ENCODE peak calls at places on chromosomes 7 and 10, in nine cellular contexts. G, M, J, V, U, H, Q, W and B are unnamed samples.

GRCh38 chr7:1227814-1228534 is 4.7 kb upstream of the UNCX start:
- DNase-seq in G (no peak), M (no peak), J (no peak), V (no peak), U (no peak), H (no peak), Q (no peak), W (peak; percentile 57), B (no peak)

GRCh38 chr10:107969936-107970335 is 805.4 kb upstream of the SORCS1 start:
- DNase-seq in G (no peak), M (no peak), J (no peak), V (no peak), U (no peak), H (no peak), Q (no peak), W (no peak), B (no peak)

GRCh38 chr10:119449760-119450461 is 92.6 kb downstream of the RGS10 start:
- DNase-seq in G (peak; percentile 83), M (no peak), J (peak; percentile 70), V (no peak), U (no peak), H (no peak), Q (no peak), W (no peak), B (no peak)

GRCh38 chr10:16777473-16778370 is 39.5 kb downstream of the RSU1 start:
- DNase-seq in G (no peak), M (peak; percentile 53), J (peak; percentile 39), V (no peak), U (peak; percentile 50), H (no peak), Q (peak; percentile 70), W (no peak), B (no peak)

GRCh38 chr10:11849908-11850307 is 26.8 kb downstream of the PROSER2 start:
- DNase-seq in G (no peak), M (no peak), J (no peak), V (peak; percentile 17), U (no peak), H (no peak), Q (no peak), W (no peak), B (no peak)

GRCh38 chr7:12584940-12585339 is 14.4 kb downstream of the SCIN start:
- DNase-seq in G (no peak), M (no peak), J (no peak), V (peak; percentile 21), U (no peak), H (no peak), Q (peak; percentile 53), W (no peak), B (no peak)

GRCh38 chr10:124998624-124999291 is 56.8 kb downstream of the ZRANB1 start:
- DNase-seq in G (peak; percentile 61), M (no peak), J (peak; percentile 14), V (peak; percentile 6), U (no peak), H (no peak), Q (no peak), W (no peak), B (no peak)

GRCh38 chr10:62527019-62527827 is 153.1 kb downstream of the ZNF365 start:
- DNase-seq in G (no peak), M (no peak), J (no peak), V (peak; percentile 9), U (no peak), H (no peak), Q (no peak), W (no peak), B (no peak)

DNA sequence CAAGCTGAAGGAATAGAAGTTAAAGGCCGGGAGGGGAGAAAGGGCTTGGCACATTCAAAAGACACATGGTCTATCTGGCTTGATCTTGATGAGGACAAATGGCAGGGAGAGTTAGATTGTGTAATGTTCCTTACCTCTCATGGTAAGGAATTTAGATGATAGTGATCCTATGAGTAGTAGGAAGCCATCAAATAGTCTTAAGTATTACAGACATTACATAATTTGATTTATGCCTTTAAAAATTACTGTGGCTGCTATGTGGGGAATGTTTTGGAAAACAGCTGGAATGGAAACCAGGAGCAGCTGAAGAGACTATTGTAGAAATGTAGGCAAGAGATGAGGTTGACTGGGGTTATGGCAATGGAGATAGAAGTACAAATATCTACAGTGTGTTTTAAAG is 351.3 kb upstream of the BMPER start:
- DNase-seq in G (no peak), M (no peak), J (no peak), V (no peak), U (no peak), H (no peak), Q (no peak), W (no peak), B (no peak)
- TF ChIP-seq EP300 in G (no peak), M (no peak), J (no peak), V (no peak), U (no peak), H (no peak), Q (no peak), W (no peak), B (no peak)

DNA sequence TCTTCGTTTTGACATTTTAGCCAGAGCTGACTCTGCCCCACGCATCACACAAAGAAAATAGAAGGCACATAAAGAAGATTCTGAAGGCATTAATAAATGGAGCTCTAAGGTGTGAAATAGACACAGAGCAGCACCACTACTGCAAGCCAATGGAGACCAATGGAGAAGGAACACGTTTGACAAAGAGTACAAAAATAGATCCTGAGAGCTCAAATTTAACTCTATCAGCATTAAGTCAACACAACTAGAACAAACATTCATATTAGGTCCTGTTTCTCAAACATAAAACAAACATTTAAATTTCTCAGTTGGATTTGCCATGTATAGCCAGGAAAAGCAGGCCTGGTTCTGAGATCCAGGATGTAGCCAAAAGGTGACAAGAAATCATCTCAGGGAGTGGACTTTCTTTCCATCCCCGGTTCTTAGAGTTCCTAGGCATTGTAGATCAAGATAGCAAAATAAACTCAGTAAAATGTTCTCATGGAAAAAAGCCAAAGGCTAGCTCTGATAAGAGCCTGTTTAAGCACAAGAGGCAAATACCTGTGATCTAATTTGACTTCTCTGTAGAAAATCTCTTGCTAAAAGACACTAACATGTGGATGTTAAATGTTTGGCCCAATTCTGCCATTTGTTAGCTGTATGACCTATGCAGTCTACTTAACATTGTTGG is 174.2 kb upstream of the VIPR2 start:
- DNase-seq in G (no peak), M (no peak), J (no peak), V (no peak), U (no peak), H (no peak), Q (no peak), W (no peak), B (no peak)
- TF ChIP-seq POLR2A in G (no peak), M (no peak), J (no peak), V (no peak), U (no peak), H (no peak), Q (no peak), W (no peak), B (no peak)

GRCh38 chr7:82406937-82407336 is 36.6 kb downstream of the CACNA2D1 start:
- DNase-seq in G (no peak), M (no peak), J (no peak), V (no peak), U (no peak), H (no peak), Q (no peak), W (no peak), B (no peak)

GRCh38 chr7:82405291-82405690 is 38.3 kb downstream of the CACNA2D1 start:
- DNase-seq in G (no peak), M (no peak), J (no peak), V (no peak), U (no peak), H (no peak), Q (no peak), W (no peak), B (no peak)

GRCh38 chr7:82411732-82412131 is 31.8 kb downstream of the CACNA2D1 start:
- DNase-seq in G (no peak), M (no peak), J (no peak), V (no peak), U (no peak), H (no peak), Q (no peak), W (no peak), B (no peak)

GRCh38 chr7:82413237-82413636 is 30.3 kb downstream of the CACNA2D1 start:
- DNase-seq in G (no peak), M (no peak), J (no peak), V (no peak), U (no peak), H (no peak), Q (no peak), W (no peak), B (no peak)

DNA sequence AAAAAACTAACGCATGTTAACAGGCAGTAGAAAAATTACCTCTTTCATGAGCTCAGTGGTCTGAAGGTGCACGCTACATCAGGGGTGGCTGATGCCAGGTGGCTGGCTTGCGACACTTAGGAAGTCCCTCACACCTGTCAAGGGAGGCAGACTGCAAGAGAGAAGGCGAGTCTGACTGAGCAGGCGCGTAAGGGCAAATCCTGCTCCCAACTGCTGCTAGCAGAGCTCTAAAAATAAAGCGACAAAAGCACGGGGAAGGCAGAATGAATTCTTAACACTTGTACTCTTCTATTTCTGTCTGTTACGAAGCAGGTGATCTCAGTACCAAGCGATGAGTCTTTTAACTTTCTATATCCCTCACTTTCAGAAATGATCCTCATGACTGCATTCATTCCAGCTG is 33.1 kb downstream of the CACNA2D1 start:
- DNase-seq in G (no peak), M (no peak), J (no peak), V (no peak), U (no peak), H (no peak), Q (no peak), W (no peak), B (no peak)
- TF ChIP-seq EP300 in G (no peak), M (no peak), J (no peak), V (no peak), U (no peak), H (no peak), Q (no peak), W (no peak), B (no peak)

GRCh38 chr7:216360-217300 is 24.3 kb downstream of the FAM20C start:
- DNase-seq in G (no peak), M (no peak), J (no peak), V (no peak), U (no peak), H (no peak), Q (no peak), W (no peak), B (no peak)

GRCh38 chr7:218896-219580 is 26.7 kb downstream of the FAM20C start:
- DNase-seq in G (no peak), M (no peak), J (no peak), V (no peak), U (no peak), H (no peak), Q (no peak), W (no peak), B (no peak)

GRCh38 chr7:217781-218180 is 25.4 kb downstream of the FAM20C start:
- DNase-seq in G (no peak), M (no peak), J (no peak), V (no peak), U (no peak), H (no peak), Q (no peak), W (no peak), B (no peak)

GRCh38 chr7:219581-220150 is 27.3 kb downstream of the FAM20C start:
- DNase-seq in G (no peak), M (no peak), J (no peak), V (no peak), U (peak; percentile 90), H (peak; percentile 59), Q (no peak), W (no peak), B (peak; percentile 74)

DNA sequence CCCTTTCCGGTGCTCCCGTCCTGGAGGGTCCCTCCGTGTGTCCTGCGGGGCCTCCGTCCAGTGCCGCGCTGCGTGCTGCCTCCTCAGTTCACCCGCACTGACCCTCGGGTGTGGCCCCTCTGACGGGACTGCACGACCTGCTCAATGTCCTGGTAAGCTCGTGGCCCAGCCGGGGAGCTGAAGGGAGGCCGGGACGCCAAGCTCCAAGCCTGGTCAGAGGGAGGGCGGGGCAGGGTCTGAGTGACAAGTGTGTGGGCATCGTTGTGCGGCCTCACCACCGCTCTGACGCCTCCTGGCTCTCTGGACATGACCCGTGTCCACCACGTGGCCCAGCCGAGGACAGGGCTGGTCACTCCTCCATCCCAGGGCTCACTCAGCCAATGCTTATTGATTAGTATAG is 25.9 kb downstream of the FAM20C start:
- DNase-seq in G (no peak), M (no peak), J (no peak), V (no peak), U (no peak), H (no peak), Q (no peak), W (no peak), B (no peak)
- TF ChIP-seq POLR2A in G (no peak), M (no peak), J (no peak), V (no peak), U (no peak), H (no peak), Q (no peak), W (no peak), B (no peak)